ENCODE peak calls at places on chromosomes 6 and 20, in four cellular contexts. M, L, K and F are unnamed samples.

GRCh38 chr6:30411515-30412207 is 66.7 kb downstream of the RPP21 start:
- DNase-seq in K (peak), M (peak), L (peak), F (peak)

GRCh38 chr20:10674684-10675455 is 1.1 kb upstream of the JAG1 start:
- DNase-seq in L (peak), K (peak), M (peak), F (peak)

GRCh38 chr6:41732601-41733348 is 2.6 kb downstream of the TFEB start:
- DNase-seq in M (no peak), L (no peak), K (no peak), F (peak)

GRCh38 chr6:37480118-37480736 is 19.5 kb downstream of the CCDC167 start:
- DNase-seq in M (no peak), L (no peak), K (no peak), F (peak)

GRCh38 chr6:96626749-96627353 is 63.9 kb downstream of the FHL5 start:
- DNase-seq in M (peak), L (peak), K (peak), F (peak)

GRCh38 chr6:147029923-147030322 is 174.3 kb upstream of the STXBP5 start:
- DNase-seq in M (no peak), L (no peak), K (no peak), F (no peak)

GRCh38 chr20:49785851-49786174 is 26.8 kb upstream of the SLC9A8 start:
- DNase-seq in L (no peak), M (no peak), K (no peak), F (no peak)

GRCh38 chr6:46026307-46026706 is 10.6 kb upstream of the CLIC5 start:
- DNase-seq in L (no peak), K (peak), M (no peak), F (no peak)

GRCh38 chr20:15185322-15185721 is 847.9 kb upstream of the FLRT3 start:
- DNase-seq in K (no peak), M (no peak), L (no peak), F (no peak)

GRCh38 chr20:53032021-53033001 is 60.2 kb downstream of the TSHZ2 start:
- DNase-seq in L (no peak), M (peak), K (peak), F (peak)

GRCh38 chr6:170296746-170297576 is 6.1 kb upstream of the DLL1 start:
- DNase-seq in M (no peak), L (no peak), K (no peak), F (no peak)

GRCh38 chr6:15716889-15717288 is 54.1 kb upstream of the DTNBP1 start:
- DNase-seq in K (no peak), M (no peak), L (no peak), F (no peak)

GRCh38 chr20:43409041-43409913 is 48.4 kb upstream of the SRSF6 start:
- DNase-seq in K (peak), M (peak), L (peak), F (peak)

GRCh38 chr20:43404880-43405279 is 52.8 kb upstream of the SRSF6 start:
- DNase-seq in L (no peak), M (no peak), K (peak), F (peak)
- TF ChIP-seq CTCF in L (no peak), M (peak), K (peak), F (no peak)

DNA sequence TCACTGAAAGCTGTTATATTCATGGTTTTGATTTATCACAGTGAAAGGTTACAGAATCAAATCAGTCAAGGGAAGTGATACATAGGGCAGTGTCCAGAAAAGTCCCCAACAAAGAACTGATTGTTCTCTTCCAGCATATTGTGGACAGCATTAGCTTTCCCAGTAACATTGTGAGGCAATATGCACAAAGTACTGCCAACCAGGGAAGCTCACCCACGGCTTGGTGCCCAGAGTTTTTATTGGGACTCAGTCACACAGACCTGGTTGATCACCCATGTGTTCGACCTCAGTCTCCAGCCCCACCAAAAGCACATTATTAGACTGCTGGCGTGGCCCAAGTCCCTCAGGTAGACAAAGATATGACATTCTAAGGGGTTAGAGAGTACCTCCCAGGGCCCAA is 76.0 kb downstream of the LCA5 start:
- DNase-seq in L (no peak), M (no peak), K (no peak), F (no peak)
- H3K4me3 ChIP-seq in L (no peak), M (no peak), K (no peak), F (no peak)

GRCh38 chr6:153816306-153816845 is 222.7 kb upstream of the OPRM1 start:
- DNase-seq in K (no peak), M (no peak), L (no peak), F (no peak)

GRCh38 chr6:153814136-153814535 is 224.9 kb upstream of the OPRM1 start:
- DNase-seq in M (no peak), K (peak), L (no peak), F (peak)
- TF ChIP-seq CTCF in M (no peak), K (peak), L (no peak), F (no peak)

GRCh38 chr6:27176096-27176495 is 71.4 kb upstream of the PRSS16 start:
- DNase-seq in L (no peak), K (no peak), M (peak), F (peak)
- H3K4me3 ChIP-seq in L (no peak), K (peak), M (no peak), F (no peak)

GRCh38 chr6:107186047-107186446 is 70.7 kb upstream of the BEND3 start:
- DNase-seq in L (no peak), M (no peak), K (no peak), F (no peak)

GRCh38 chr6:107180114-107180513 is 64.8 kb upstream of the BEND3 start:
- DNase-seq in L (no peak), K (no peak), M (no peak), F (no peak)

GRCh38 chr6:107187630-107188029 is 72.3 kb upstream of the BEND3 start:
- DNase-seq in L (no peak), M (no peak), K (no peak), F (no peak)

GRCh38 chr6:107185570-107185969 is 70.3 kb upstream of the BEND3 start:
- DNase-seq in M (peak), K (peak), L (peak), F (peak)
- TF ChIP-seq CTCF in M (no peak), K (peak), L (no peak), F (peak)

DNA sequence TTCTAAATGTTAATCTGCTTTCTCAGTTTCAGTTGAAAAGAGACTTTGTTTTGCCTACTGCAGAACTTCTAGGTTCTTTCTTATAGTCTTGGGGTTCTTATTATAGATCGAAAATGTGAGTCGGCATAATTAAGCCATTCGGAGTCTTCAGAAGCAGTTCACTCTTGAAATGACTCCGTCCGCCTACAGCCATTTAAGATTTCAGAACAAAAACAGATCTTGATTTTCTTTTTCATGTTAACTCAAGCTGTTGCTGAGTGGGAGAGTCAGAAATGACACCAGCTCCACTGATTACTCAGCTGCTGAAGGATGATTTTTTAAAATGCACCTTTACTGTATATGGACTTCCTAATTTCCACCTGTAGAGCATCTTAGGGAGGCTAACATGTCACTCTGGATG is 15.9 kb downstream of the PRDM1 start:
- DNase-seq in M (no peak), L (no peak), K (no peak), F (no peak)
- H3K4me3 ChIP-seq in M (no peak), L (no peak), K (no peak), F (no peak)

DNA sequence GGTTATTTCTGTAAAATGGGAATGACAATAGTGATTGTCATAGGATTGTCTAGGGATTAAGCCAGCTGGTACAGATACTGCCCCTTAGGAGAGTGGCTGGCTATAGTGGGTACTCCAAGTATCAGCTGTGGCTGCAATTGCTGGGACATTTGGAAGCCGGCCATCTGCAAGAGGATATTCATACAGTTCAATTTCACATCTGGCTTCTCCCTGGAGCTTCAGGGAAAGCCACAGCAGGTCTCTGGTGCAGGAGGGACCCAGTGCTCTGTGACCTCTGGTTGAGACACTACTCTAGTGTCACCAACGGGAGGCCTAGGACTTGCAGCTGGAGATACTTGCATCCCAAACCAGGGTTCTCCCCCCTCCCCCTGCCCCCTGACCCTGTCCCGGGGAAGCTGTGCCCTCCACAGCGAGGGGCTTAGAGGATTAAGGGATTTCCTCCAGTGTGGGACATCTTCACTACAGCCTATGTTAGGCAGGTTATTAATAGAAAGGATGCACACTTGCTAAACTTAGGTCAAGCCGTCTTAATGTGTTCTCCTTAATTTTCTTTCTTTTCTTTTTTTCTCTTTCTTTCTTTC is 2.7 kb downstream of the SLC2A10 start:
- DNase-seq in K (no peak), L (no peak), M (no peak), F (no peak)
- TF ChIP-seq CTCF in K (no peak), L (no peak), M (no peak), F (no peak)

GRCh38 chr6:31560697-31561058 is 11.4 kb upstream of the LTA start:
- DNase-seq in M (no peak), L (no peak), K (no peak), F (no peak)
- H3K4me3 ChIP-seq in M (no peak), L (no peak), K (no peak), F (no peak)

GRCh38 chr20:31675828-31676533 is 38.3 kb downstream of the COX4I2 start:
- DNase-seq in K (peak), L (peak), M (peak), F (no peak)
- TF ChIP-seq CTCF in K (no peak), L (no peak), M (no peak), F (no peak)